ENCODE peak calls at places on chromosomes 11 and 22, in ten cellular contexts. B is SK-N-SH, H is transverse colon, Y is stomach, W is HCT116, X is K562, Q is breast epithelium, U is spleen, R is Panc1, J is HepG2. D is an unnamed sample.

GRCh38 chr11:64006468-64006867 is 20.2 kb downstream of the OTUB1 start:
- DNase-seq in B (no peak), H (no peak), Y (no peak), W (no peak), X (no peak), Q (no peak), U (no peak), R (no peak), J (no peak), D (no peak)

GRCh38 chr11:97332271-97332670 is 942.5 kb downstream of the JRKL start:
- DNase-seq in B (no peak), H (no peak), Y (no peak), W (no peak), X (no peak), Q (no peak), U (no peak), R (no peak), J (no peak), D (no peak)

GRCh38 chr22:38243007-38243775 is 29.6 kb downstream of the TMEM184B start:
- DNase-seq in B (no peak), H (peak; percentile 81), Y (peak; percentile 71), W (no peak), X (no peak), Q (no peak), U (no peak), R (no peak), J (peak; percentile 74), D (no peak)

GRCh38 chr11:60970369-60970774 is 1.1 kb upstream of the CD6 start:
- DNase-seq in B (peak; percentile 73), H (peak; percentile 69), Y (peak; percentile 79), W (peak; percentile 16), X (peak; percentile 70), Q (no peak), U (peak; percentile 94), R (peak; percentile 25), J (peak; percentile 16), D (no peak)

GRCh38 chr11:21625982-21626381 is 566.9 kb upstream of the ANO5 start:
- DNase-seq in B (no peak), H (peak; percentile 8), Y (no peak), W (no peak), X (no peak), Q (no peak), U (no peak), R (no peak), J (no peak), D (peak; percentile 60)

GRCh38 chr11:57529012-57529411 is 1.5 kb downstream of the TIMM10 start:
- DNase-seq in B (no peak), H (no peak), Y (no peak), W (no peak), X (no peak), Q (no peak), U (no peak), R (no peak), J (no peak), D (no peak)

GRCh38 chr11:96102664-96103068 is 178.8 kb upstream of the MTMR2 start:
- DNase-seq in B (no peak), H (no peak), Y (no peak), W (no peak), X (no peak), Q (no peak), U (no peak), R (no peak), J (no peak), D (no peak)

GRCh38 chr11:117950999-117951961 is 22.1 kb upstream of the TMPRSS13 start:
- DNase-seq in B (no peak), H (peak; percentile 22), Y (no peak), W (no peak), X (no peak), Q (no peak), U (peak; percentile 72), R (no peak), J (no peak), D (no peak)

GRCh38 chr22:45470871-45471270 is 31.8 kb upstream of the FBLN1 start:
- DNase-seq in B (no peak), H (no peak), Y (no peak), W (no peak), X (no peak), Q (no peak), U (peak; percentile 12), R (no peak), J (no peak), D (peak; percentile 52)

GRCh38 chr11:8268530-8269461 is 5.1 kb upstream of the LMO1 start:
- DNase-seq in B (peak; percentile 83), H (no peak), Y (no peak), W (no peak), X (no peak), Q (peak; percentile 42), U (peak; percentile 74), R (no peak), J (no peak), D (peak; percentile 47)

GRCh38 chr11:27231519-27231918 is 131.5 kb downstream of the CCDC34 start:
- DNase-seq in B (no peak), H (no peak), Y (no peak), W (no peak), X (no peak), Q (no peak), U (no peak), R (no peak), J (no peak), D (no peak)

GRCh38 chr22:48391820-48392219 is 1435.9 kb downstream of the BRD1 start:
- DNase-seq in B (no peak), H (no peak), Y (no peak), W (no peak), X (no peak), Q (no peak), U (no peak), R (no peak), J (no peak), D (no peak)

GRCh38 chr11:27204527-27204926 is 158.5 kb downstream of the CCDC34 start:
- DNase-seq in B (no peak), H (peak; percentile 56), Y (no peak), W (peak; percentile 15), X (peak; percentile 32), Q (no peak), U (no peak), R (no peak), J (peak; percentile 27), D (no peak)

GRCh38 chr11:78542007-78542406 is 32.7 kb downstream of the NARS2 start:
- DNase-seq in B (no peak), H (no peak), Y (no peak), W (no peak), X (no peak), Q (no peak), U (no peak), R (no peak), J (no peak), D (no peak)

GRCh38 chr22:24156146-24156914 is 25.0 kb upstream of the SUSD2 start:
- DNase-seq in B (peak; percentile 82), H (peak; percentile 54), Y (peak; percentile 45), W (no peak), X (no peak), Q (no peak), U (peak; percentile 94), R (no peak), J (no peak), D (no peak)

DNA sequence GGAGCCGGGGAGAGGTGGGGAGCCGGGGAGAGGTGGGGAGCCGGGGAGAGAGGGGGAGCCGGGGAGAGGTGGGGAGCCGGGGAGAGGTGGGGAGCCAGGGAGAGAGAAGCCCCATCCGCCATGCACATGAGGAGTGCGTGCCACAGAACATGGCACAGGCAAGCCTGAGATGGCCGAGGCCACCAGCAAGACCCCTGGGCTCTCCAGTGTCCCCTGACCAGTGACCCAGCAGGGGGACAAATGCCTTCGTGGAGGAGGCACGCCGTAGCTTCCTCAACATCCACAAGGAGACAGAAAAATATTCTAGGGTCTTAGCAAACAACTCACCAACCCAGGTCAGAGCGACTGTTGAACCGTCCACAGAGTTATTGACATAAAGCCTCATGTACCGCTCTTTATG is 618.8 kb downstream of the TBC1D22A start:
- DNase-seq in B (no peak), H (no peak), Y (no peak), W (no peak), X (no peak), Q (peak; percentile 37), U (peak; percentile 56), R (no peak), J (no peak), D (peak; percentile 29)
- H3K9me3 ChIP-seq in B (no peaks in the 10 kb centered on the region), H (no peaks in the 10 kb centered on the region), Y (no peaks in the 10 kb centered on the region), W (no peaks in the 10 kb centered on the region), X (no peaks in the 10 kb centered on the region), Q (no peaks in the 10 kb centered on the region), U (no peaks in the 10 kb centered on the region), R (no peaks in the 10 kb centered on the region), J (no peaks in the 10 kb centered on the region), D (no peaks in the 10 kb centered on the region)

GRCh38 chr22:41096841-41097240 is 4.4 kb downstream of the EP300 start:
- DNase-seq in B (no peak), H (no peak), Y (no peak), W (no peak), X (no peak), Q (no peak), U (no peak), R (no peak), J (no peak), D (no peak)
- H3K4me1 ChIP-seq in B (peaks cover 2% of the 10 kb centered on the region), H (peaks cover 38% of the 10 kb centered on the region), Y (peaks cover 86% of the 10 kb centered on the region), W (peaks cover 11% of the 10 kb centered on the region), X (peaks cover 9% of the 10 kb centered on the region), Q (peaks cover 4% of the 10 kb centered on the region), U (peaks cover 89% of the 10 kb centered on the region), R (peaks cover 15% of the 10 kb centered on the region), J (peaks cover 62% of the 10 kb centered on the region), D (peaks cover 82% of the 10 kb centered on the region)

GRCh38 chr22:39526736-39527171 is 5.8 kb downstream of the RPS19BP1 start:
- DNase-seq in B (no peak), H (no peak), Y (no peak), W (no peak), X (no peak), Q (no peak), U (peak; percentile 85), R (no peak), J (no peak), D (no peak)
- TF ChIP-seq POLR2AphosphoS5 in B (no peak), H (no peak), Y (no peak), W (no peak), X (no peak), Q (no peak), U (peak; percentile 62), R (peak; percentile 23), J (peak; percentile 28), D (no peak)

GRCh38 chr11:74870485-74870884 is 78.4 kb downstream of the XRRA1 start:
- DNase-seq in B (peak; percentile 18), H (no peak), Y (no peak), W (peak; percentile 10), X (peak; percentile 33), Q (no peak), U (no peak), R (no peak), J (peak; percentile 60), D (no peak)
- H3K9me3 ChIP-seq in B (peaks cover 46% of the 10 kb centered on the region), H (peaks cover 70% of the 10 kb centered on the region), Y (peaks cover 64% of the 10 kb centered on the region), W (peaks cover 35% of the 10 kb centered on the region), X (peaks cover 33% of the 10 kb centered on the region), Q (peaks cover 93% of the 10 kb centered on the region), U (peaks cover 100% of the 10 kb centered on the region), R (peaks cover 50% of the 10 kb centered on the region), J (peaks cover 55% of the 10 kb centered on the region), D (peaks cover 66% of the 10 kb centered on the region)

GRCh38 chr11:11534981-11535380 is 86.8 kb downstream of the GALNT18 start:
- DNase-seq in B (no peak), H (no peak), Y (no peak), W (no peak), X (no peak), Q (no peak), U (no peak), R (no peak), J (no peak), D (no peak)
- H3K4me1 ChIP-seq in B (peaks cover 92% of the 10 kb centered on the region), H (peaks cover 25% of the 10 kb centered on the region), Y (peaks cover 25% of the 10 kb centered on the region), W (no peaks in the 10 kb centered on the region), X (no peaks in the 10 kb centered on the region), Q (no peaks in the 10 kb centered on the region), U (peaks cover 39% of the 10 kb centered on the region), R (no peaks in the 10 kb centered on the region), J (no peaks in the 10 kb centered on the region), D (peaks cover 64% of the 10 kb centered on the region)

GRCh38 chr11:11916981-11917399 is 75.2 kb downstream of the USP47 start:
- DNase-seq in B (no peak), H (no peak), Y (no peak), W (no peak), X (no peak), Q (no peak), U (no peak), R (no peak), J (peak; percentile 2), D (no peak)
- TF ChIP-seq POLR2AphosphoS5 in B (no peak), H (no peak), Y (no peak), W (no peak), X (no peak), Q (no peak), U (no peak), R (no peak), J (no peak), D (no peak)